ENCODE peak calls at places on chromosomes 13 and 19, in ten cellular contexts. J is right lobe of liver, U is tibial artery, D is heart right ventricle, A is spleen, B is NB4, E is NT2/D1, Y is ovary, G is AG09309, H is thoracic aorta. K is an unnamed sample.

GRCh38 chr19:10289836-10290438 is at the start of gene ICAM5:
- DNase-seq in E (no peak), J (no peak), U (no peak), G (no peak), B (peak), D (no peak), A (peak), Y (no peak), H (no peak), K (no peak)

GRCh38 chr19:42279902-42280760 is 11.1 kb downstream of the CIC start:
- DNase-seq in U (peak), E (no peak), B (peak), G (peak), J (peak), H (peak), Y (peak), D (peak), A (peak), K (peak)

GRCh38 chr13:59483441-59484116 is 680.1 kb downstream of the DIAPH3 start:
- DNase-seq in H (no peak), A (no peak), D (peak), E (no peak), U (no peak), B (no peak), J (no peak), Y (no peak), G (no peak), K (no peak)

GRCh38 chr13:99626461-99627082 is 125.3 kb downstream of the TM9SF2 start:
- DNase-seq in U (peak), Y (no peak), H (no peak), A (no peak), D (no peak), G (peak), J (no peak), E (no peak), B (no peak), K (peak)

GRCh38 chr13:48750588-48751383 is 97.1 kb downstream of the CYSLTR2 start:
- DNase-seq in D (peak), G (no peak), B (no peak), A (no peak), E (no peak), Y (peak), J (no peak), H (no peak), U (peak), K (peak)

GRCh38 chr13:112702341-112702982 is 12.6 kb downstream of the ATP11A start:
- DNase-seq in D (no peak), G (no peak), E (no peak), U (no peak), J (no peak), Y (no peak), H (no peak), A (peak), B (peak), K (no peak)

GRCh38 chr19:5001547-5002131 is 32.7 kb downstream of the KDM4B start:
- DNase-seq in Y (no peak), U (no peak), A (no peak), B (peak), E (peak), J (no peak), D (no peak), G (peak), H (no peak), K (no peak)

GRCh38 chr13:31686660-31687430 is 52.5 kb upstream of the RXFP2 start:
- DNase-seq in J (no peak), D (no peak), B (no peak), Y (no peak), E (no peak), H (no peak), A (no peak), G (no peak), U (no peak), K (peak)

GRCh38 chr13:73585236-73585635 is 526.4 kb downstream of the KLF5 start:
- DNase-seq in H (no peak), A (no peak), E (no peak), G (no peak), Y (no peak), D (no peak), U (no peak), B (no peak), J (no peak), K (no peak)

GRCh38 chr13:28637714-28638355 is 21.1 kb upstream of the POMP start:
- DNase-seq in B (no peak), A (no peak), G (no peak), H (no peak), U (no peak), Y (no peak), E (no peak), D (peak), J (no peak), K (no peak)

GRCh38 chr19:33469171-33470039 is 52.2 kb downstream of the PEPD start:
- DNase-seq in Y (no peak), J (peak), D (no peak), B (no peak), G (no peak), E (no peak), U (no peak), A (peak), H (no peak), K (no peak)

GRCh38 chr13:47672982-47673670 is 327.9 kb downstream of the SUCLA2 start:
- DNase-seq in E (no peak), J (no peak), H (no peak), G (peak), Y (no peak), A (no peak), D (no peak), B (peak), U (no peak), K (peak)

GRCh38 chr13:77859450-77859849 is 59.2 kb downstream of the EDNRB start:
- DNase-seq in J (no peak), G (no peak), U (no peak), Y (no peak), B (no peak), A (no peak), D (peak), E (no peak), H (no peak), K (peak)

GRCh38 chr13:111359237-111359915 is 38.9 kb downstream of the TEX29 start:
- DNase-seq in A (no peak), U (no peak), Y (no peak), H (no peak), E (peak), B (no peak), D (no peak), J (no peak), G (no peak), K (no peak)

GRCh38 chr13:73782781-73783180 is 351.4 kb downstream of the KLF12 start:
- DNase-seq in B (no peak), D (no peak), Y (no peak), A (no peak), J (no peak), E (no peak), H (no peak), G (no peak), U (no peak), K (peak)

GRCh38 chr19:5676105-5676671 is 4.1 kb downstream of the MICOS13 start:
- DNase-seq in H (no peak), E (no peak), D (no peak), Y (no peak), G (no peak), J (no peak), B (no peak), U (no peak), A (no peak), K (no peak)

GRCh38 chr13:111937763-111938375 is 129.1 kb upstream of the SOX1 start:
- DNase-seq in D (no peak), Y (no peak), U (no peak), B (no peak), H (no peak), J (no peak), G (no peak), E (no peak), A (peak), K (no peak)

GRCh38 chr13:36275190-36276002 is 22.2 kb downstream of the CCDC169 start:
- DNase-seq in D (peak), G (peak), Y (no peak), A (no peak), E (peak), B (peak), H (no peak), J (no peak), U (peak), K (peak)

GRCh38 chr19:40598121-40598917 is 2.9 kb upstream of the LTBP4 start:
- DNase-seq in A (peak), E (no peak), H (peak), U (peak), J (peak), B (peak), Y (peak), G (no peak), D (peak), K (no peak)

GRCh38 chr19:41577144-41577830 is 1.3 kb downstream of the CEACAM21 start:
- DNase-seq in J (no peak), U (no peak), G (no peak), E (no peak), B (no peak), H (no peak), D (no peak), Y (no peak), A (peak), K (no peak)

GRCh38 chr13:75139291-75139690 is 342.7 kb downstream of the TBC1D4 start:
- DNase-seq in E (no peak), H (no peak), D (no peak), J (no peak), B (no peak), A (no peak), U (no peak), Y (no peak), G (no peak), K (peak)

GRCh38 chr13:49495783-49496762 is at the start of gene PHF11:
- DNase-seq in J (peak), D (peak), B (peak), G (no peak), U (peak), E (peak), A (peak), H (peak), Y (peak), K (no peak)

GRCh38 chr19:46586294-46586693 is 14.8 kb upstream of the CALM3 start:
- DNase-seq in G (no peak), B (peak), H (no peak), A (no peak), D (no peak), Y (no peak), J (no peak), U (no peak), E (no peak), K (no peak)
- H3K4me3 ChIP-seq in G (no peak), B (no peak), H (no peak), A (no peak), D (no peak), Y (no peak), J (no peak), U (no peak), E (no peak), K (no peak)

GRCh38 chr19:38251564-38252051 is 4.6 kb downstream of the PPP1R14A start:
- DNase-seq in Y (peak), B (no peak), A (no peak), E (no peak), G (no peak), H (no peak), J (no peak), U (peak), D (peak), K (no peak)

GRCh38 chr19:38250821-38251563 is 5.2 kb downstream of the PPP1R14A start:
- DNase-seq in G (no peak), B (no peak), E (no peak), A (peak), H (peak), U (peak), Y (peak), J (peak), D (peak), K (no peak)

GRCh38 chr19:38252385-38252784 is 3.8 kb downstream of the PPP1R14A start:
- DNase-seq in J (no peak), U (no peak), A (no peak), B (no peak), Y (no peak), E (no peak), D (no peak), G (no peak), H (no peak), K (no peak)

GRCh38 chr19:38253788-38254187 is 2.4 kb downstream of the PPP1R14A start:
- DNase-seq in J (no peak), E (no peak), U (no peak), Y (no peak), G (no peak), B (no peak), A (no peak), D (no peak), H (no peak), K (no peak)

GRCh38 chr19:38252935-38253691 is 3.1 kb downstream of the PPP1R14A start:
- DNase-seq in D (peak), G (no peak), H (peak), J (no peak), Y (peak), E (no peak), A (peak), B (peak), U (peak), K (no peak)
- H3K4me3 ChIP-seq in D (peak), G (no peak), H (peak), J (no peak), Y (peak), E (no peak), A (peak), B (no peak), U (peak), K (no peak)

DNA sequence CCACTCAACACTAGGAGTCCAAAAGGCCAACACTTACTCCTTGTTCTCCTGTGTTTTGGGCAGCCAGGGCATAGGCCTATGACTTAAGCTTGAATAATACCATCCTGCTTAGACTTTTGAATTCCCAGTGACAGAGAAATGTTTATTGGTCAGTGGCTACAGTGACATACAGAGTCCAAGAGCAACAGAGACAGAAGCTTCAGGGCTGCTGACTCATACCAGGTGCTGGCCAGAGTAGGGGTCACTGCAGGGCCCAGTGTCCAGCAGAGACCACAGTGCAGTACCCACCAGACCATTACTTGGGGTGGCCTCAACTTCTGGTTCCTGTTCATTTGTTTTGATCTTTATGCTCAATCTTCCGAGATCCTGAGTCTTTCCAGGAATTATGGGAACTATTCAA is 6.0 kb upstream of the FREM2 start:
- DNase-seq in E (no peak), D (no peak), G (no peak), A (no peak), Y (no peak), J (no peak), B (no peak), H (no peak), U (no peak), K (no peak)
- H3K4me3 ChIP-seq in E (no peak), D (no peak), G (no peak), A (no peak), Y (no peak), J (no peak), B (no peak), H (no peak), U (no peak), K (no peak)

GRCh38 chr19:7872306-7873204 is 1.6 kb downstream of the PRR36 start:
- DNase-seq in Y (no peak), J (peak), H (no peak), G (no peak), U (no peak), A (no peak), E (no peak), D (no peak), B (no peak), K (no peak)

GRCh38 chr19:7870571-7871279 is 3.5 kb downstream of the PRR36 start:
- DNase-seq in J (peak), Y (peak), D (peak), U (no peak), A (no peak), H (no peak), G (no peak), B (peak), E (peak), K (no peak)

GRCh38 chr19:7869910-7870511 is 4.2 kb downstream of the PRR36 start:
- DNase-seq in H (no peak), A (peak), D (peak), B (peak), J (peak), E (peak), U (no peak), Y (peak), G (no peak), K (no peak)

GRCh38 chr19:7871530-7872305 is 2.5 kb downstream of the PRR36 start:
- DNase-seq in J (peak), Y (peak), U (peak), G (peak), B (peak), E (peak), A (peak), H (peak), D (peak), K (peak)

GRCh38 chr19:7871280-7871529 is 3.0 kb downstream of the PRR36 start:
- DNase-seq in B (no peak), U (no peak), J (no peak), E (peak), G (no peak), H (no peak), Y (no peak), A (no peak), D (no peak), K (no peak)
- H3K4me3 ChIP-seq in B (no peak), U (no peak), J (no peak), E (peak), G (no peak), H (peak), Y (no peak), A (peak), D (peak), K (no peak)

GRCh38 chr13:37414667-37415066 is 183.9 kb downstream of the POSTN start:
- DNase-seq in H (no peak), A (no peak), G (no peak), B (no peak), E (no peak), U (no peak), Y (no peak), J (no peak), D (no peak), K (no peak)
- H3K4me3 ChIP-seq in H (no peak), A (no peak), G (no peak), B (no peak), E (no peak), U (no peak), Y (no peak), J (no peak), D (no peak), K (no peak)

GRCh38 chr19:35986664-35987570 is 8.1 kb upstream of the SDHAF1 start:
- DNase-seq in A (peak), H (no peak), E (no peak), B (peak), U (peak), G (no peak), D (peak), J (no peak), Y (no peak), K (no peak)
- H3K4me3 ChIP-seq in A (peak), H (peak), E (peak), B (no peak), U (peak), G (peak), D (peak), J (peak), Y (no peak), K (peak)

DNA sequence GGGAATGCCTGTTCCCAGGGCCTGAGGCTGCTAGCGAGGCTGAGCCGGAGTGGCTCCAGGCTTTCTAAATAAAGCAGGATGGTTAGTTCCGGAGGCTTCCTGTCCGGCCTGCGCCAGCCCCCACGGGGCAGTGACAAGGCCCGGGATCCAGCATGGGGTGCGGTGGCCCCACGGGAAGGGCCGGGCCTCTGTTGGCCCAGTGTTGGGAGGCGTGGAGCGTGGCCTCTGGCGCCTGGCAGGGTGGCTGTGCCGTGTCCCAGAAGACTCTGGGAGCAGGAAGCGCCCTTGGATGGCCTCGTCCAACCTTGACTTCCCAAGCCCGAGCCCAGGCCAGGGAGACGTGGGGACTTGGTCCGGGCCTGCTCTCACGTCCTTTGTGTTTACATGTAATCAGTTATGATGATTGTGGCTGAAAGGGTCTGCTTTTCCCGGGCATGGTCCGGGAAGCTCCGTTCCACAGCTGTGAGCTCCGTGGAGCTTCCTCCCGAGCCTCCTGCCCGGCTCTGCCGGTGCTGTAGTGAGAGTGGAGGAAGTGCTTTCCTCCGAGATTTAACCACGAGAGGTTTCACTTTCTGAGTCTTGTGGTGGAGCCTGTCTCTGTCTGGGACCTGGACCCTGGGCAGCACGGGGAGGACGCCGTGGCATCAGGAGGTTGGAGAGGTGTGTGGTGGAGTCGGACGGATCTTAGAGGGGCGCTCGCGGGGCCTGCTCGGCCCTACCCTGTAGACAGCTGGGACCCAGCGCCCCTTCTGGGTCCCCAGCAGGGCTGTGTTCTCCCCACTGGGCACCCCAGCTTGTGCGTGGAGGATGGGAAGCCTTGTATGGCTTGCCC is 4.6 kb downstream of the GNA11 start:
- DNase-seq in A (peak), B (peak), G (no peak), U (peak), Y (no peak), H (no peak), E (no peak), D (peak), J (peak), K (no peak)
- H3K4me3 ChIP-seq in A (peak), B (no peak), G (peak), U (peak), Y (peak), H (peak), E (no peak), D (peak), J (peak), K (peak)

DNA sequence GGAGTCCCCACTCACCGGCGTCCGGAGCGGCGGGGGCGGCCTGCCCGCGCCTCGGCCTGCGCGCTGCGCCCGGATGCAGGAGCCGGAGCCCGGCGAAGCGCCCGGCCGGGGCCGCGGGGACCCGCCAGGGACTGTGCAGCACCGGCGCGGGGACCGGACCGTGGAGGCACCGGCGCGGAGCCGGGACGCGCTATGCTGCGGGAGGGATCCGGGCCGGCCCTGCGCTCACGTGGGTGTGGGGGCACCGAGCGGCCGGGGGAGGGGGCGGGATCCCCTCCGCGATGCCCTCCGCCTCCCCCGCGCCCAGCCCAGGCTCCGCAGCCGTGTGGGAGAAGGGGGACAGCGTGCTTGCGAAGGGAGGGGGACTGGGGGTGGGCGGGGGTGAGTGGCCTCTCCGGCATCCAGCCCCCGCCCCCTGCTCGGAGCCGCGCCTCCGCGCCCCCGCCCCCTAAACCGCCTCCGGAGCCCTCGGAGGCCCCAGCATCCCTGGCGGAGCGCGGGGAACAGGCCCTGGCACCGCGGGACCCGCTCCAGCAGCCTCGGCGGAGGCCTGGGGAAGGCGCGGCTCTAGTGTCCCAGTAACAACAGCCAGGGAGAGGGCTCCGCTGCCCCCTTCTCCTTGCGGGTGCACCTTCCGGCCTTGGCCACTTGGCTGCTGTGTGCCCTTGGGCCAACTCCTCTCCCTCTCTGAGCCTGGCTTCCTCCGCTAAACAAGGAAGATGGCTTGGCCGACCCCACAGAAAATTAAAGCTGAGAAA is at the start of gene SLC1A6:
- DNase-seq in J (no peak), H (no peak), E (peak), Y (no peak), D (no peak), B (peak), U (no peak), G (no peak), A (no peak), K (no peak)
- H3K4me3 ChIP-seq in J (no peak), H (no peak), E (peak), Y (no peak), D (peak), B (peak), U (no peak), G (no peak), A (peak), K (no peak)